ENCODE peak calls at places on chromosomes 5 and 9, in eight cellular contexts. W is GM12865, M is AG10803, J is HFFc6, P is fibroblast of villous mesenchyme, Z is AG04450, N is HFF-Myc, Q is neural crest cell. Y is an unnamed sample.

GRCh38 chr5:56540266-56540665 is 275.1 kb upstream of the MAP3K1 start:
- DNase-seq in W (no peak), M (no peak), J (no peak), P (no peak), Z (no peak), N (no peak), Q (no peak), Y (no peak)

GRCh38 chr5:62587737-62588136 is 9.1 kb downstream of the LRRC70 start:
- DNase-seq in W (peak; percentile 20), M (peak; percentile 38), J (no peak), P (peak; percentile 70), Z (no peak), N (no peak), Q (no peak), Y (no peak)

GRCh38 chr5:122237906-122238305 is 74.1 kb upstream of the SNCAIP start:
- DNase-seq in W (no peak), M (no peak), J (no peak), P (no peak), Z (no peak), N (no peak), Q (no peak), Y (no peak)

GRCh38 chr5:149617760-149618306 is 36.5 kb downstream of the ARHGEF37 start:
- DNase-seq in W (peak; percentile 86), M (no peak), J (no peak), P (no peak), Z (no peak), N (no peak), Q (no peak), Y (no peak)

GRCh38 chr9:14895806-14896205 is 14.4 kb downstream of the FREM1 start:
- DNase-seq in W (no peak), M (peak; percentile 26), J (no peak), P (no peak), Z (no peak), N (no peak), Q (no peak), Y (no peak)

GRCh38 chr5:9786378-9787360 is 156.5 kb upstream of the TAS2R1 start:
- DNase-seq in W (no peak), M (no peak), J (no peak), P (no peak), Z (no peak), N (no peak), Q (no peak), Y (no peak)

GRCh38 chr5:93874080-93874479 is 132.7 kb upstream of the POU5F2 start:
- DNase-seq in W (peak; percentile 5), M (peak; percentile 20), J (peak; percentile 15), P (peak; percentile 14), Z (no peak), N (no peak), Q (no peak), Y (no peak)

GRCh38 chr9:127847155-127847463 is 7.3 kb downstream of the ENG start:
- DNase-seq in W (no peak), M (peak; percentile 22), J (no peak), P (peak; percentile 82), Z (no peak), N (no peak), Q (no peak), Y (no peak)

GRCh38 chr5:38187532-38187931 is 70.8 kb upstream of the EGFLAM start:
- DNase-seq in W (no peak), M (no peak), J (no peak), P (no peak), Z (no peak), N (no peak), Q (no peak), Y (no peak)

GRCh38 chr5:78653031-78653430 is 4.5 kb upstream of the LHFPL2 start:
- DNase-seq in W (no peak), M (no peak), J (no peak), P (no peak), Z (no peak), N (no peak), Q (no peak), Y (no peak)

GRCh38 chr5:15566306-15566705 is 66.3 kb downstream of the FBXL7 start:
- DNase-seq in W (no peak), M (peak; percentile 27), J (no peak), P (no peak), Z (no peak), N (no peak), Q (no peak), Y (no peak)

GRCh38 chr9:95516736-95517558 is at the start of gene PTCH1:
- DNase-seq in W (no peak), M (peak; percentile 43), J (no peak), P (peak; percentile 73), Z (no peak), N (no peak), Q (peak; percentile 63), Y (peak; percentile 77)

GRCh38 chr9:89323257-89323841 is 5.0 kb downstream of the SECISBP2 start:
- DNase-seq in W (no peak), M (peak; percentile 59), J (no peak), P (peak; percentile 20), Z (no peak), N (peak; percentile 60), Q (no peak), Y (no peak)

GRCh38 chr9:15115702-15116639 is 191.0 kb downstream of the TTC39B start:
- DNase-seq in W (no peak), M (no peak), J (no peak), P (no peak), Z (no peak), N (no peak), Q (no peak), Y (no peak)

GRCh38 chr5:175219256-175219835 is 224.6 kb downstream of the DRD1 start:
- DNase-seq in W (no peak), M (peak; percentile 57), J (no peak), P (no peak), Z (no peak), N (no peak), Q (no peak), Y (no peak)

GRCh38 chr5:64144429-64145215 is 21.0 kb upstream of the RNF180 start:
- DNase-seq in W (no peak), M (peak; percentile 48), J (no peak), P (no peak), Z (no peak), N (no peak), Q (no peak), Y (no peak)

GRCh38 chr5:27266184-27266583 is 227.8 kb upstream of the CDH9 start:
- DNase-seq in W (no peak), M (no peak), J (no peak), P (peak; percentile 4), Z (no peak), N (no peak), Q (no peak), Y (no peak)

GRCh38 chr9:33161011-33161588 is 6.0 kb downstream of the B4GALT1 start:
- DNase-seq in W (peak; percentile 68), M (peak; percentile 98), J (peak; percentile 97), P (peak; percentile 98), Z (peak; percentile 90), N (peak; percentile 90), Q (no peak), Y (peak; percentile 77)

GRCh38 chr5:51225671-51226419 is 157.4 kb upstream of the ISL1 start:
- DNase-seq in W (no peak), M (no peak), J (no peak), P (no peak), Z (no peak), N (no peak), Q (no peak), Y (peak; percentile 51)

GRCh38 chr9:114218264-114219120 is 63.2 kb downstream of the COL27A1 start:
- DNase-seq in W (no peak), M (no peak), J (peak; percentile 40), P (peak; percentile 52), Z (no peak), N (no peak), Q (no peak), Y (no peak)

DNA sequence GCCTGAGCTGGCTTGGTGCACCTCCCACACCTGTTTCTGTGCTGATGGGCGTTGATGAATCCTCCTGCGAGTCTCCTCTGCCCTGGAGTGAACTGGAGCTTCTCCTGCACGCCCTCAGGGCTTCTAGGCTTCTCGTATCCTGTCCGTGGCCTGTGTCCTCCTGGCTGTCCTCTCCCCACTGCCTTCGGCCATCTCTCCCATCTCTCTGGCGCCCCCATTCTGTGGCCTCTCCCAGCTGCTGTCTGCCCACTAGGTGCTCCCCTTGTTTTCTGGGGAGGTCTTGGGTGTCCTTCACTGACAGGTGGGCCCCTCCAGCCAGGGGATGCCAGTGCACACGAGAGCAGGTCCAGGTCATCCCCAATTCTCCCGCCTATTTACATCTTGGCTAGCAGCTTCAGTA is 28.8 kb downstream of the AHRR start:
- DNase-seq in W (no peak), M (no peak), J (no peak), P (no peak), Z (no peak), N (no peak), Q (no peak), Y (no peak)
- TF ChIP-seq CTCF in W (no peak), M (peak; percentile 5), J (peak; percentile 37), P (peak; percentile 31), Z (no peak), N (no peak), Q (no peak), Y (no peak)

GRCh38 chr5:91438871-91439270 is 55.8 kb upstream of the ARRDC3 start:
- DNase-seq in W (no peak), M (no peak), J (no peak), P (no peak), Z (no peak), N (no peak), Q (no peak), Y (peak; percentile 54)
- TF ChIP-seq CTCF in W (no peak), M (no peak), J (no peak), P (no peak), Z (no peak), N (no peak), Q (no peak), Y (peak; percentile 37)

DNA sequence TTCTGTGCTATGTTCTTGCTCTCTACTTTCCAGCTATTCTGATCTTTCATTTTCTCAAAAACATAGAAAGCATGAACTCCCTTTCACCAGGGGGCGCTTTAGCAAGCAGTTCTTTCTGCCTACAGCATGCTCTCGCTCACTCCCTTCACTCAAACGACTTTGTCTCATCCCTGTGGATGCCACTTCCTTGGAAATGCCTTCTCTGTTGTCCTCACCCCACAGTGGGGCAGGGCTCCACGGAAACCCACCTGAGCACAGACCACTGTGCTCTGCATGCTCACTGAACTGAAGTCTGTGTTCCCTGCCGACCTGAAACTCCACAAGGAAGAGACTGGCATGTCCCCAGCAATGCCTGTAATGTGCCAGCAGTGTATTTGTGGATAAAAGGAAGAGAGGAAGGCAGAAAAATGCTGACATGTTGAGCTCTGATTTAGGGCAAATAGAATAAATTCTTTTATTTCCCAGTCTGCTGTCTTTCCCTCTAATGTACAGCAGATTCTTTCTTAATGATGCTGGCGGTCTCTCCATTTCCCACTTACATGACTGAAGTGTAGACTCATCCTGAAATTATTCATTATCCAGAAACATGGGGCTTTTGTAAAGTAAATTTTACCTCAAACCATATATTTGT is 4.9 kb upstream of the ROR2 start:
- DNase-seq in W (peak; percentile 45), M (peak; percentile 90), J (peak; percentile 75), P (peak; percentile 74), Z (peak; percentile 68), N (peak; percentile 72), Q (peak; percentile 76), Y (peak; percentile 61)
- TF ChIP-seq CTCF in W (peak; percentile 69), M (peak; percentile 91), J (peak; percentile 89), P (peak; percentile 81), Z (peak; percentile 92), N (peak; percentile 86), Q (peak; percentile 75), Y (peak; percentile 53)

DNA sequence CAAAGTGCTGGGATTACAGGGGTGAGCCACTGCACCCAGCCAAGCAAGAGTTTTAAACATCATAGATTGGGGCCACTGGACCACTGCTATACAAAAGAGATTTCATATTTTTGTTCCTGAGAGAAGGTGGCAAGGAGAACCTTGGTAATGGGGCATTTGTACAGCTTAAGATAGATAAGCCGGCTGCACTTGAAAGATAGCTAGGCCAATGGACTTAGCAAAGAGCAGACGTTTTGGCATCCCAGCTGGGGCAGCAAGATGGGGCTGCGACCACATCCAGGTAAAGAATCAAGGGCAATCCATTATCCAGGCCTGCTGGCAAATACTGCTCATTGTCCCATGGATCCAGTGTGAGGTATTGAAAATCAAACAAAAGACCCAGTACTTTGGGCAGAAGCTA is 3.9 kb upstream of the ISCA1 start:
- DNase-seq in W (no peak), M (no peak), J (no peak), P (no peak), Z (no peak), N (no peak), Q (no peak), Y (no peak)
- TF ChIP-seq CTCF in W (no peak), M (no peak), J (no peak), P (no peak), Z (no peak), N (no peak), Q (no peak), Y (no peak)

Y was measured in Peyer's patch.